ENCODE peak calls at places on chromosomes 11 and 22, in eight cellular contexts. Q is A673, N is WTC11, T is NB4, M is lower leg skin, D is fibroblast of pulmonary artery, C is cardiac muscle cell, F is uterus. Y is an unnamed sample.

GRCh38 chr11:122367809-122368231 is 251.8 kb upstream of the BLID start:
- DNase-seq in Q (peak; percentile 52), N (no peak), T (no peak), M (no peak), D (peak; percentile 41), C (peak; percentile 77), F (peak; percentile 28), Y (no peak)

GRCh38 chr22:39254789-39255298 is 10.1 kb upstream of the PDGFB start:
- DNase-seq in Q (no peak), N (no peak), T (peak; percentile 38), M (no peak), D (peak; percentile 41), C (no peak), F (no peak), Y (no peak)

GRCh38 chr11:122177238-122177637 is 61.2 kb upstream of the BLID start:
- DNase-seq in Q (no peak), N (no peak), T (no peak), M (no peak), D (no peak), C (no peak), F (no peak), Y (no peak)

GRCh38 chr11:31957674-31958073 is 133.2 kb upstream of the RCN1 start:
- DNase-seq in Q (no peak), N (no peak), T (no peak), M (no peak), D (no peak), C (no peak), F (no peak), Y (no peak)

GRCh38 chr11:20647976-20648565 is 21.3 kb upstream of the NELL1 start:
- DNase-seq in Q (peak; percentile 55), N (peak; percentile 53), T (peak; percentile 42), M (peak; percentile 50), D (peak; percentile 62), C (peak; percentile 66), F (no peak), Y (peak; percentile 57)

GRCh38 chr11:80146231-80146630 is 705.4 kb upstream of the TENM4 start:
- DNase-seq in Q (no peak), N (no peak), T (no peak), M (no peak), D (no peak), C (no peak), F (no peak), Y (no peak)

GRCh38 chr11:124864176-124864891 is 898 bp upstream of the ROBO3 start:
- DNase-seq in Q (no peak), N (no peak), T (no peak), M (peak; percentile 54), D (no peak), C (no peak), F (no peak), Y (no peak)

GRCh38 chr11:118014022-118014421 is 27.8 kb downstream of the IL10RA start:
- DNase-seq in Q (no peak), N (no peak), T (no peak), M (no peak), D (no peak), C (no peak), F (no peak), Y (no peak)

GRCh38 chr22:20062766-20063083 is 17.3 kb upstream of the DGCR8 start:
- DNase-seq in Q (no peak), N (no peak), T (no peak), M (no peak), D (peak; percentile 55), C (no peak), F (no peak), Y (no peak)

GRCh38 chr22:45656577-45656976 is 15.1 kb upstream of the ATXN10 start:
- DNase-seq in Q (no peak), N (no peak), T (no peak), M (no peak), D (no peak), C (no peak), F (no peak), Y (no peak)

GRCh38 chr11:132101861-132102260 is 731.4 kb downstream of the NTM start:
- DNase-seq in Q (no peak), N (no peak), T (no peak), M (no peak), D (peak; percentile 11), C (no peak), F (no peak), Y (no peak)

GRCh38 chr11:115580927-115581680 is 76.9 kb upstream of the CADM1 start:
- DNase-seq in Q (no peak), N (no peak), T (peak; percentile 7), M (no peak), D (no peak), C (peak; percentile 32), F (no peak), Y (no peak)

GRCh38 chr11:59866397-59866796 is at the start of gene TCN1:
- DNase-seq in Q (no peak), N (no peak), T (peak; percentile 93), M (no peak), D (peak; percentile 35), C (no peak), F (no peak), Y (no peak)

GRCh38 chr11:63766501-63767270 is 1.9 kb downstream of the ZFTA start:
- DNase-seq in Q (no peak), N (no peak), T (no peak), M (no peak), D (no peak), C (no peak), F (peak; percentile 25), Y (no peak)

DNA sequence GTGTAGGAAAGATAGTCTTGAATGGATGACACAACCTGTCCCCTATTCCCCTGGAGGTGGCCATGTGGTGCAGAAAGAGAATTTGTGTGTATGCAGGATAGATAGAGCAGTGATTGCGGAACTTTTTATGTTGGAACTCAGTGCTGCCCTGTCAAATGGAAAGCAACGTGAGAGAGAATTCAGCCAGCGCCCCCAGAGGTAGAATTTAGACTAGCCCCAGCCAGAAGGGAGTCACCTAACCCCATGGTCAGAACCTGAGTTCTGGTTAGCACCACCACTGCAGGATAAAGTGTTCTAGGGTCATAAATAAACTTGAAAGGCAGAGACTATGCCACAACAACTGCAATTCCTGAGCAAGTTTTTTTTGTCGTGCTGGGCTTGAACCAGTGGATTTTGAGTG is 152.9 kb upstream of the GRIA4 start:
- DNase-seq in Q (peak; percentile 4), N (peak; percentile 38), T (peak; percentile 3), M (no peak), D (no peak), C (no peak), F (no peak), Y (no peak)
- TF ChIP-seq CTCF in Q (peak; percentile 45), N (peak; percentile 29), T (peak; percentile 30), M (no peak), D (no peak), C (no peak), F (no peak), Y (no peak)

DNA sequence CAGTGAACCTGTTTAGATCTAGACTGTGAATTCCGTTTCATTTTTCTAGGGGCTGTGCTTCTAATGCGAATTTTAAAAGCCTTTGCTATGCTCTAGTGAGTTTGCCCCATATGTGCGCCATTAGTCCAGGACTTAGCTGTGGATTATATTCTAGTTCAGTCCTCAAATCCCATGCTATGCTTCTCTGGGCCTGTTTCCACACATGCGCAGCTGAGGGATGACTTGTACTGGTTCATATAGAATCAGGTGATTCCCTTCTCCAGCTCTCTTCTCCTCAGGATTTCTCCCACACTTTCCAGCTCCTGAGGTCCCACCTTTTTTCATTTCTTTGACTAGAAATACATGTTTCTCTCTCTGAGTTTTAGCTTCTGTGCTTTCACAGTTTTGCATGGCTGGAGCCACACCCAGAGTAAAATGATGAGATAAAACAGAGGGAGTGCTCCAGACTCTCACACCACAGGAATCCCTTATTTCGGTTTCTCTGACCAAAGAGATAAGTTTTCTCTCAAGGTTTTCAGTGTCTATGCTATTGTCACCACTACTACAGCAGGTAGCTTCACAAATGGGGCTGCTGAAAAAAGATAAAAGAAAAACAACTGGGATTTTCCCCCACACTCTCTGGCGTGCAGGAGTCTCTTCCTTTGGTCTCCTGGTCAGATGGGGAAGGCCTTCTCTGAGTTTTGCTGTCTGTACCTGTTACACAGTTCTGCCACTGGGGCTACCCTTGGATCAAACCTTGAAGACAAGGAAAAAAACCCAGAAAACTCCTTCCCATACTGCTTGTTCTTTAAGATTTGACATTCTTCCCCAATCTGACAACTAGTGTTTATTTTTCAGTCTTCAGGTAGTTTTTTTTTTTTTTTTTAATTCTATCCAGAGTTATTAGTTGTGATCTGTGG is 96.2 kb upstream of the TEAD1 start:
- DNase-seq in Q (no peak), N (no peak), T (no peak), M (no peak), D (no peak), C (no peak), F (no peak), Y (no peak)
- TF ChIP-seq CTCF in Q (no peak), N (no peak), T (no peak), M (no peak), D (no peak), C (peak; percentile 7), F (no peak), Y (peak; percentile 35)

DNA sequence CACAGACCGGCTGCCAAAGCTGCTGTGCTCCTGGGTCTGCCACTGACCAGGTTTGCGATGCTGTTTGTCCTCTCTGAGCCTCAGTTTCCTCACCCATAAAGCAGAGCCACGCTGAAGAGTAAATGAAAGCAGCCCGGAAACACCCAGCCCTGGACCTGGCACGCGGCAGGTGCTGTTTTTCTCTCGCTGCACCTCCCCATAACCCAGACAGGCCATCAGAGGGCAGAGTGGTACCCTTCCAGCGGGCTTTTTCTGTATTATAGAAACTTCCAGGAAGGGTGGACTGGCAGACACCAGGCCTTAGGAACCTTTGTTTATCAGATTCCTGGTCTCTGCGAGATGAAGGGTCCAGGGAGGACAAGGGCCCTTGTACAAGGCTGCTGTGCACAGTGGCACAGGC is 17.9 kb upstream of the FGF19 start:
- DNase-seq in Q (no peak), N (peak; percentile 45), T (no peak), M (no peak), D (no peak), C (no peak), F (no peak), Y (no peak)
- TF ChIP-seq CTCF in Q (peak; percentile 35), N (no peak), T (peak; percentile 26), M (no peak), D (peak; percentile 3), C (peak; percentile 33), F (no peak), Y (peak; percentile 32)

GRCh38 chr11:24502425-24502824 is 5.6 kb downstream of the LUZP2 start:
- DNase-seq in Q (no peak), N (no peak), T (no peak), M (no peak), D (no peak), C (no peak), F (no peak), Y (no peak)

GRCh38 chr11:24496371-24496727 is 504 bp upstream of the LUZP2 start:
- DNase-seq in Q (no peak), N (no peak), T (no peak), M (no peak), D (peak; percentile 16), C (no peak), F (no peak), Y (no peak)

DNA sequence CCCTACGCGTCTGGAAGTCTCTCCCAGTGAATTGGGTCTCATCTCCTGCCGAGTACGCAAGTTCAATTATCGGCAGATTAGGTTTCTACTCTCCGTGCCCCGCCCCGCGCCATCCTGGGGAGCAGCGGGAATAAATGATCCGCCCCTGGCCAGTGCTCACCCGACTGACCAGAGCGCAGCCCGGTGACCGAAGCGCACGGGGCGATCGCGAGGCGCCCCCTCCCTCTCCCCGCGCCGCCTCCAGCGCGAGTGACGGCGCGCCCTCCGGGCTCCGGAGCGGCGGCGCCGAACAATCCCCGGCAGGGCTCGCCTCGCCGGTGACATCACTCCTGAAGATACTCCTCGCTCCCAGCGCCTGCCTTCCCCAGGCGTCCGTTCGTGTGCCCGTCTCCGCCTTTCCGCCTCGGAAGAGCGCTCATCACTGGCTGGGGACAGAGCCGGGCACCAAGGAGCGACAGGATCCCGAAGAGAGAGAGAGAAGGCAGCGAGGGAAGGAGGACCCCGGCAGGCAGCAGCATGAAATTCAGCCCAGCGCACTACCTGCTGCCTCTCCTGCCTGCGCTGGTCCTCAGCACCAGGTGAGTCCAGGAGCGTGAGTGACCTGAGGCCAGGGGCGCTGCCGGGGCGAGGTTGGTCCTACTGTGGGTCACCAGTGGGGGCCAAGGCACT is at the start of gene LUZP2:
- DNase-seq in Q (peak; percentile 47), N (peak; percentile 65), T (no peak), M (no peak), D (peak; percentile 24), C (peak; percentile 76), F (no peak), Y (peak; percentile 37)
- TF ChIP-seq CTCF in Q (no peak), N (no peak), T (no peak), M (no peak), D (no peak), C (no peak), F (no peak), Y (peak; percentile 40)

Y was measured in progenitor cell of endocrine pancreas.